ENCODE peak calls at places on chromosomes 2 and 18, in five cellular contexts. One of them, this sample, is unnamed.

GRCh38 chr18:27428716-27429475 is 243.8 kb upstream of the CHST9 start:
- DNase-seq in H1: no peak
- DNase-seq in neuronal stem cell: no peak
- DNase-seq in trophoblast cell: no peak
- DNase-seq in H9: no peak
- DNase-seq in this sample: no peak

GRCh38 chr2:178315083-178315482 is 120.8 kb downstream of the OSBPL6 start:
- DNase-seq in trophoblast cell: no peak
- DNase-seq in neuronal stem cell: no peak
- DNase-seq in H1: no peak
- DNase-seq in H9: no peak
- DNase-seq in this sample: no peak

GRCh38 chr2:12155308-12156061 is 409.1 kb downstream of the LPIN1 start:
- DNase-seq in H9: no peak
- DNase-seq in trophoblast cell: no peak
- DNase-seq in H1: no peak
- DNase-seq in neuronal stem cell: no peak
- DNase-seq in this sample: peak

GRCh38 chr2:96509114-96509846 is 4.1 kb upstream of the NEURL3 start:
- DNase-seq in H1: peak
- DNase-seq in H9: peak
- DNase-seq in trophoblast cell: peak
- DNase-seq in neuronal stem cell: peak
- DNase-seq in this sample: peak

GRCh38 chr18:8005870-8006269 is 438.8 kb downstream of the PTPRM start:
- DNase-seq in H9: no peak
- DNase-seq in H1: no peak
- DNase-seq in trophoblast cell: no peak
- DNase-seq in neuronal stem cell: no peak
- DNase-seq in this sample: no peak

GRCh38 chr2:237179161-237179560 is 93.5 kb downstream of the COPS8 start:
- DNase-seq in trophoblast cell: no peak
- DNase-seq in H9: no peak
- DNase-seq in H1: no peak
- DNase-seq in neuronal stem cell: no peak
- DNase-seq in this sample: no peak

GRCh38 chr2:33051586-33052385 is 105.0 kb downstream of the LTBP1 start:
- DNase-seq in H9: no peak
- DNase-seq in trophoblast cell: peak
- DNase-seq in neuronal stem cell: no peak
- DNase-seq in H1: no peak
- DNase-seq in this sample: peak

GRCh38 chr2:16091576-16092282 is 151.4 kb downstream of the MYCN start:
- DNase-seq in H1: no peak
- DNase-seq in neuronal stem cell: no peak
- DNase-seq in trophoblast cell: no peak
- DNase-seq in H9: no peak
- DNase-seq in this sample: no peak

GRCh38 chr2:3661149-3661660 is 3.2 kb downstream of the ALLC start:
- DNase-seq in H1: no peak
- DNase-seq in H9: no peak
- DNase-seq in neuronal stem cell: no peak
- DNase-seq in trophoblast cell: no peak
- DNase-seq in this sample: no peak

GRCh38 chr2:183224933-183225332 is 100.7 kb downstream of the NUP35 start:
- DNase-seq in neuronal stem cell: no peak
- DNase-seq in H9: no peak
- DNase-seq in H1: no peak
- DNase-seq in trophoblast cell: no peak
- DNase-seq in this sample: no peak

GRCh38 chr2:114714316-114714715 is 271.9 kb downstream of the DPP10 start:
- DNase-seq in H1: no peak
- DNase-seq in H9: no peak
- DNase-seq in trophoblast cell: no peak
- DNase-seq in neuronal stem cell: peak
- DNase-seq in this sample: no peak

GRCh38 chr18:78727057-78727739 is 252.4 kb upstream of the SALL3 start:
- DNase-seq in H1: no peak
- DNase-seq in H9: peak
- DNase-seq in neuronal stem cell: no peak
- DNase-seq in trophoblast cell: no peak
- DNase-seq in this sample: no peak

GRCh38 chr18:54390838-54391237 is 33.1 kb downstream of the C18orf54 start:
- DNase-seq in neuronal stem cell: no peak
- DNase-seq in trophoblast cell: peak
- DNase-seq in H9: no peak
- DNase-seq in H1: no peak
- DNase-seq in this sample: no peak

GRCh38 chr2:222734690-222735014 is 63.2 kb downstream of the MOGAT1 start:
- DNase-seq in H1: no peak
- DNase-seq in H9: no peak
- DNase-seq in neuronal stem cell: no peak
- DNase-seq in trophoblast cell: no peak
- DNase-seq in this sample: no peak

GRCh38 chr2:217127744-217128143 is 267.9 kb upstream of the TNP1 start:
- DNase-seq in H1: no peak
- DNase-seq in H9: no peak
- DNase-seq in neuronal stem cell: no peak
- DNase-seq in trophoblast cell: no peak
- DNase-seq in this sample: no peak

GRCh38 chr2:108612514-108613183 is 78.4 kb downstream of the LIMS1 start:
- DNase-seq in trophoblast cell: no peak
- DNase-seq in neuronal stem cell: no peak
- DNase-seq in H1: no peak
- DNase-seq in H9: no peak
- DNase-seq in this sample: no peak

GRCh38 chr2:164134368-164134767 is 398.6 kb upstream of the FIGN start:
- DNase-seq in H9: no peak
- DNase-seq in trophoblast cell: no peak
- DNase-seq in neuronal stem cell: no peak
- DNase-seq in H1: no peak
- DNase-seq in this sample: no peak

GRCh38 chr18:78031589-78031988 is 781.9 kb downstream of the GALR1 start:
- DNase-seq in neuronal stem cell: no peak
- DNase-seq in H9: no peak
- DNase-seq in trophoblast cell: no peak
- DNase-seq in H1: no peak
- DNase-seq in this sample: no peak

GRCh38 chr2:1731512-1731962 is 12.8 kb downstream of the PXDN start:
- DNase-seq in trophoblast cell: no peak
- DNase-seq in H9: no peak
- DNase-seq in neuronal stem cell: no peak
- DNase-seq in H1: no peak
- DNase-seq in this sample: peak

GRCh38 chr18:5972298-5972697 is 77.0 kb upstream of the TMEM200C start:
- DNase-seq in H1: no peak
- DNase-seq in trophoblast cell: no peak
- DNase-seq in neuronal stem cell: no peak
- DNase-seq in H9: no peak
- DNase-seq in this sample: no peak

GRCh38 chr18:44599409-44599808 is 81.3 kb upstream of the SETBP1 start:
- DNase-seq in H9: no peak
- DNase-seq in H1: no peak
- DNase-seq in trophoblast cell: no peak
- DNase-seq in neuronal stem cell: no peak
- DNase-seq in this sample: no peak

GRCh38 chr2:6645672-6646071 is 220.0 kb downstream of the CMPK2 start:
- DNase-seq in H1: no peak
- DNase-seq in neuronal stem cell: no peak
- DNase-seq in trophoblast cell: no peak
- DNase-seq in H9: no peak
- DNase-seq in this sample: no peak

GRCh38 chr2:128414946-128415767 is 96.5 kb upstream of the HS6ST1 start:
- DNase-seq in trophoblast cell: no peak
- DNase-seq in H1: peak
- DNase-seq in H9: peak
- DNase-seq in neuronal stem cell: no peak
- DNase-seq in this sample: no peak

GRCh38 chr2:112835553-112836535 is 735 bp downstream of the IL1B start:
- DNase-seq in H1: no peak
- DNase-seq in H9: no peak
- DNase-seq in trophoblast cell: no peak
- DNase-seq in neuronal stem cell: no peak
- DNase-seq in this sample: no peak

GRCh38 chr18:69597561-69597960 is 196.9 kb downstream of the DOK6 start:
- DNase-seq in trophoblast cell: no peak
- DNase-seq in H1: no peak
- DNase-seq in H9: no peak
- DNase-seq in neuronal stem cell: no peak
- DNase-seq in this sample: no peak

GRCh38 chr18:8241731-8242130 is 367.5 kb upstream of the RAB12 start:
- DNase-seq in H9: no peak
- DNase-seq in neuronal stem cell: no peak
- DNase-seq in H1: no peak
- DNase-seq in trophoblast cell: no peak
- DNase-seq in this sample: no peak

GRCh38 chr18:50614838-50615237 is 55.0 kb downstream of the MAPK4 start:
- DNase-seq in trophoblast cell: peak
- DNase-seq in H9: no peak
- DNase-seq in neuronal stem cell: no peak
- DNase-seq in H1: no peak
- DNase-seq in this sample: no peak

GRCh38 chr18:23712445-23712844 is 23.2 kb downstream of the LAMA3 start:
- DNase-seq in trophoblast cell: peak
- DNase-seq in neuronal stem cell: no peak
- DNase-seq in H9: no peak
- DNase-seq in H1: no peak
- DNase-seq in this sample: no peak

GRCh38 chr2:143284087-143284675 is 155.0 kb downstream of the ARHGAP15 start:
- DNase-seq in neuronal stem cell: peak
- DNase-seq in H1: no peak
- DNase-seq in trophoblast cell: peak
- DNase-seq in H9: no peak
- DNase-seq in this sample: peak

GRCh38 chr2:166610180-166610919 is 116.3 kb upstream of the SCN7A start:
- DNase-seq in H9: peak
- DNase-seq in trophoblast cell: no peak
- DNase-seq in H1: peak
- DNase-seq in neuronal stem cell: no peak
- DNase-seq in this sample: no peak

GRCh38 chr18:56298935-56299334 is 339.5 kb downstream of the TXNL1 start:
- DNase-seq in H1: no peak
- DNase-seq in neuronal stem cell: no peak
- DNase-seq in H9: no peak
- DNase-seq in trophoblast cell: peak
- DNase-seq in this sample: no peak

GRCh38 chr18:44821924-44822323 is 141.2 kb downstream of the SETBP1 start:
- DNase-seq in H1: no peak
- DNase-seq in trophoblast cell: no peak
- DNase-seq in neuronal stem cell: no peak
- DNase-seq in H9: no peak
- DNase-seq in this sample: no peak

GRCh38 chr2:191581003-191581402 is 96.9 kb upstream of the NABP1 start:
- DNase-seq in H9: no peak
- DNase-seq in H1: no peak
- DNase-seq in trophoblast cell: no peak
- DNase-seq in neuronal stem cell: no peak
- DNase-seq in this sample: no peak
- H2BK12ac ChIP-seq in H9: no peak
- H2BK12ac ChIP-seq in H1: no peak
- H2BK12ac ChIP-seq in trophoblast cell: no peak
- H2BK12ac ChIP-seq in neuronal stem cell: no peak
- H2BK12ac ChIP-seq in this sample: no peak

GRCh38 chr2:218395090-218395444 is 4.6 kb upstream of the CTDSP1 start:
- DNase-seq in neuronal stem cell: no peak
- DNase-seq in H1: no peak
- DNase-seq in trophoblast cell: peak
- DNase-seq in H9: no peak
- DNase-seq in this sample: no peak
- H3K9ac ChIP-seq in neuronal stem cell: no peak
- H3K9ac ChIP-seq in H1: no peak
- H3K9ac ChIP-seq in trophoblast cell: no peak
- H3K9ac ChIP-seq in H9: no peak
- H3K9ac ChIP-seq in this sample: peak

GRCh38 chr18:13872373-13872772 is 43.0 kb downstream of the MC2R start:
- DNase-seq in neuronal stem cell: no peak
- DNase-seq in H1: no peak
- DNase-seq in H9: no peak
- DNase-seq in trophoblast cell: no peak
- DNase-seq in this sample: no peak
- H2BK12ac ChIP-seq in neuronal stem cell: no peak
- H2BK12ac ChIP-seq in H1: no peak
- H2BK12ac ChIP-seq in H9: no peak
- H2BK12ac ChIP-seq in trophoblast cell: no peak
- H2BK12ac ChIP-seq in this sample: no peak

GRCh38 chr2:41948397-41948763 is 99.4 kb upstream of the PKDCC start:
- DNase-seq in trophoblast cell: no peak
- DNase-seq in H1: no peak
- DNase-seq in H9: peak
- DNase-seq in neuronal stem cell: peak
- DNase-seq in this sample: no peak
- H3K9ac ChIP-seq in trophoblast cell: no peak
- H3K9ac ChIP-seq in H1: no peak
- H3K9ac ChIP-seq in H9: no peak
- H3K9ac ChIP-seq in neuronal stem cell: no peak
- H3K9ac ChIP-seq in this sample: no peak

GRCh38 chr2:47455411-47455810 is 52.5 kb downstream of the MSH2 start:
- DNase-seq in neuronal stem cell: no peak
- DNase-seq in trophoblast cell: no peak
- DNase-seq in H1: no peak
- DNase-seq in H9: no peak
- DNase-seq in this sample: no peak

GRCh38 chr2:47456851-47457250 is 53.9 kb downstream of the MSH2 start:
- DNase-seq in H9: no peak
- DNase-seq in trophoblast cell: peak
- DNase-seq in H1: no peak
- DNase-seq in neuronal stem cell: no peak
- DNase-seq in this sample: no peak

GRCh38 chr2:47457268-47457667 is 54.3 kb downstream of the MSH2 start:
- DNase-seq in H9: no peak
- DNase-seq in trophoblast cell: no peak
- DNase-seq in neuronal stem cell: no peak
- DNase-seq in H1: no peak
- DNase-seq in this sample: no peak

GRCh38 chr2:47451790-47452189 is 48.8 kb downstream of the MSH2 start:
- DNase-seq in H9: no peak
- DNase-seq in trophoblast cell: no peak
- DNase-seq in H1: no peak
- DNase-seq in neuronal stem cell: no peak
- DNase-seq in this sample: no peak

GRCh38 chr2:47452761-47453160 is 49.8 kb downstream of the MSH2 start:
- DNase-seq in H9: no peak
- DNase-seq in H1: no peak
- DNase-seq in neuronal stem cell: no peak
- DNase-seq in trophoblast cell: peak
- DNase-seq in this sample: peak
- H2BK12ac ChIP-seq in H9: no peak
- H2BK12ac ChIP-seq in H1: no peak
- H2BK12ac ChIP-seq in neuronal stem cell: no peak
- H2BK12ac ChIP-seq in trophoblast cell: no peak
- H2BK12ac ChIP-seq in this sample: no peak

GRCh38 chr2:195575879-195576391 is 81.1 kb upstream of the SLC39A10 start:
- DNase-seq in neuronal stem cell: no peak
- DNase-seq in trophoblast cell: peak
- DNase-seq in H1: no peak
- DNase-seq in H9: no peak
- DNase-seq in this sample: peak
- H3K9ac ChIP-seq in neuronal stem cell: no peak
- H3K9ac ChIP-seq in trophoblast cell: no peak
- H3K9ac ChIP-seq in H1: no peak
- H3K9ac ChIP-seq in H9: no peak
- H3K9ac ChIP-seq in this sample: peak